ENCODE peak calls at places on chromosomes 11 and 22, in five cellular contexts. L is fibroblast of lung, T is tibial nerve, G is IMR-90, U is upper lobe of right lung. R is an unnamed sample.

GRCh38 chr22:46613606-46613997 is 6.6 kb upstream of the GRAMD4 start:
- DNase-seq in L (no peak), G (no peak), T (no peak), U (no peak), R (no peak)

GRCh38 chr11:41459602-41460405 is at the start of gene LRRC4C:
- DNase-seq in U (no peak), G (no peak), L (peak; percentile 25), T (no peak), R (no peak)

GRCh38 chr11:16917941-16918340 is 96.3 kb downstream of the PLEKHA7 start:
- DNase-seq in L (peak; percentile 55), T (no peak), U (no peak), G (no peak), R (no peak)

GRCh38 chr22:39723463-39723862 is 152.9 kb downstream of the CACNA1I start:
- DNase-seq in U (peak; percentile 46), T (no peak), G (no peak), L (no peak), R (no peak)

GRCh38 chr22:48301421-48301820 is 1526.3 kb downstream of the BRD1 start:
- DNase-seq in T (no peak), U (peak; percentile 92), G (no peak), L (no peak), R (no peak)

GRCh38 chr11:83681045-83681781 is 395.0 kb upstream of the CCDC90B start:
- DNase-seq in T (no peak), U (no peak), G (no peak), L (no peak), R (no peak)

GRCh38 chr11:127610787-127611186 is 610.2 kb upstream of the KIRREL3 start:
- DNase-seq in T (no peak), L (no peak), G (no peak), U (no peak), R (no peak)

GRCh38 chr11:12508151-12508740 is 130.9 kb downstream of the PARVA start:
- DNase-seq in T (peak; percentile 63), G (peak; percentile 75), U (no peak), L (peak; percentile 83), R (no peak)

GRCh38 chr11:75524576-75525432 is 937 bp downstream of the GDPD5 start:
- DNase-seq in L (peak; percentile 42), G (peak; percentile 34), U (no peak), T (no peak), R (no peak)

GRCh38 chr22:28497188-28497587 is 182.5 kb downstream of the TTC28 start:
- DNase-seq in G (peak; percentile 25), U (no peak), L (peak; percentile 23), T (no peak), R (no peak)

GRCh38 chr11:85040166-85040565 is 587.0 kb downstream of the DLG2 start:
- DNase-seq in U (no peak), L (peak; percentile 41), G (peak; percentile 40), T (no peak), R (no peak)

GRCh38 chr11:12577746-12578644 is 96.2 kb upstream of the TEAD1 start:
- DNase-seq in G (no peak), U (no peak), L (peak; percentile 36), T (no peak), R (no peak)

GRCh38 chr11:34413263-34413662 is 25.5 kb upstream of the CAT start:
- DNase-seq in L (no peak), T (no peak), G (no peak), U (no peak), R (no peak)

GRCh38 chr22:24189249-24190158 is 8.2 kb downstream of the SUSD2 start:
- DNase-seq in L (peak; percentile 38), U (peak; percentile 93), T (peak; percentile 84), G (peak; percentile 50), R (peak; percentile 37)

GRCh38 chr22:25749420-25750169 is 7.6 kb downstream of the MYO18B start:
- DNase-seq in L (peak; percentile 37), U (no peak), T (no peak), G (no peak), R (no peak)

GRCh38 chr22:27139935-27140493 is 482.6 kb downstream of the MIAT start:
- DNase-seq in T (no peak), U (no peak), G (peak; percentile 83), L (peak; percentile 90), R (no peak)

GRCh38 chr11:7874061-7874460 is 57.0 kb downstream of the OR10A6 start:
- DNase-seq in U (no peak), L (no peak), T (no peak), G (no peak), R (no peak)

GRCh38 chr11:22459053-22459452 is 120.9 kb downstream of the SLC17A6 start:
- DNase-seq in U (no peak), L (peak; percentile 86), T (no peak), G (peak; percentile 79), R (no peak)

GRCh38 chr11:71191201-71191600 is 61.2 kb downstream of the SHANK2 start:
- DNase-seq in U (peak; percentile 35), T (no peak), G (no peak), L (no peak), R (no peak)

GRCh38 chr22:22076937-22077703 is 94.5 kb upstream of the TOP3B start:
- DNase-seq in U (no peak), L (no peak), G (peak; percentile 26), T (no peak), R (no peak)

GRCh38 chr11:119612814-119613213 is 116.2 kb downstream of the NECTIN1 start:
- DNase-seq in U (no peak), T (no peak), G (no peak), L (no peak), R (no peak)

GRCh38 chr11:78190871-78191538 is 2.3 kb downstream of the USP35 start:
- DNase-seq in U (no peak), T (no peak), G (no peak), L (no peak), R (no peak)

GRCh38 chr22:46355369-46355995 is 20.0 kb downstream of the TRMU start:
- DNase-seq in L (peak; percentile 42), G (peak; percentile 40), U (peak; percentile 83), T (peak; percentile 74), R (peak; percentile 28)

GRCh38 chr11:2929880-2930704 is 872 bp upstream of the PHLDA2 start:
- DNase-seq in L (peak; percentile 53), U (peak; percentile 82), G (peak; percentile 61), T (no peak), R (no peak)

GRCh38 chr11:107493117-107493516 is 35.5 kb upstream of the CWF19L2 start:
- DNase-seq in U (no peak), T (no peak), G (peak; percentile 63), L (peak; percentile 73), R (no peak)

GRCh38 chr22:48475661-48476345 is 1351.9 kb downstream of the BRD1 start:
- DNase-seq in T (no peak), U (peak; percentile 45), G (no peak), L (no peak), R (no peak)

GRCh38 chr22:23215294-23216204 is 35.2 kb downstream of the BCR start:
- DNase-seq in L (peak; percentile 57), G (peak; percentile 64), T (no peak), U (no peak), R (no peak)

GRCh38 chr11:114109206-114110090 is 49.9 kb downstream of the ZBTB16 start:
- DNase-seq in G (no peak), U (no peak), T (no peak), L (no peak), R (no peak)

GRCh38 chr11:27427183-27427980 is 45.2 kb downstream of the LGR4 start:
- DNase-seq in U (no peak), G (peak; percentile 34), T (no peak), L (peak; percentile 78), R (no peak)

GRCh38 chr11:87462171-87462570 is 424.4 kb downstream of the TMEM135 start:
- DNase-seq in L (no peak), T (no peak), U (no peak), G (no peak), R (no peak)

GRCh38 chr11:58958500-58958899 is 19.2 kb downstream of the GLYATL1 start:
- DNase-seq in G (no peak), L (no peak), T (peak; percentile 23), U (no peak), R (no peak)

GRCh38 chr11:47408598-47409439 is 429 bp downstream of the SLC39A13 start:
- DNase-seq in G (peak; percentile 87), U (peak; percentile 71), T (no peak), L (peak; percentile 85), R (no peak)

GRCh38 chr22:40449676-40450035 is 79.3 kb downstream of the SGSM3 start:
- DNase-seq in U (no peak), T (no peak), G (peak; percentile 62), L (peak; percentile 77), R (no peak)

GRCh38 chr11:32231909-32232493 is 141.1 kb downstream of the RCN1 start:
- DNase-seq in U (no peak), L (peak; percentile 20), T (no peak), G (peak; percentile 14), R (no peak)

GRCh38 chr11:57514538-57515331 is 767 bp downstream of the SLC43A1 start:
- DNase-seq in G (peak; percentile 24), U (peak; percentile 82), T (peak; percentile 43), L (peak; percentile 29), R (peak; percentile 33)
- H3K27ac ChIP-seq in G (peak overlapping the region; percentile 63), U (peak overlapping the region; percentile 65), T (peak overlapping the region; percentile 83), L (peak overlapping the region; percentile 50), R (peak overlapping the region; percentile 17)

GRCh38 chr11:64306876-64307622 is 1.7 kb downstream of the ESRRA start:
- DNase-seq in T (no peak), U (peak; percentile 86), G (no peak), L (no peak), R (no peak)
- H3K27ac ChIP-seq in T (peak overlapping the region; percentile 92), U (peak overlapping the region; percentile 85), G (no peak overlapping the region), L (no peak overlapping the region), R (peak overlapping the region; percentile 69)

DNA sequence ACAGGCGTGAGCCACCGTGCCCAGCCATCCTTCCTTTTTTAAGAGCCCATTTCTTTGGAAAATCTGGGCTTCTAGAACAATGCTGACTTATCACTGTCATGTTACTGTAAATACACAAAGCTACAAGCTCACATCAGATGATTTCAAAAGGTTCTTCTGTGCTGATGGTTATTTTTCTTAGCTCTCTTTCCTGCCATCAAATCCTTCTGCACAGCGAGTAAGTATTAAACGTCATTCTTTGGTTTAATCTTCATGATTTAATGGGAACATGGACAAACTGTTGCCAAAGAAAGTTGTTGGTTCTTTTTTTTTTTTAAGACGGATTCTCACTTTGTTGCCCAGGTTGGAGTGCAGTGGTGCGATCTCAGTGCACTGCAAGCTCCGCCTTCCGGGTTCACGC is 43.3 kb upstream of the NUP50 start:
- DNase-seq in G (no peak), U (no peak), L (no peak), T (no peak), R (no peak)
- H3K27ac ChIP-seq in G (no peak overlapping the region), U (no peak overlapping the region), L (no peak overlapping the region), T (no peak overlapping the region), R (no peak overlapping the region)

DNA sequence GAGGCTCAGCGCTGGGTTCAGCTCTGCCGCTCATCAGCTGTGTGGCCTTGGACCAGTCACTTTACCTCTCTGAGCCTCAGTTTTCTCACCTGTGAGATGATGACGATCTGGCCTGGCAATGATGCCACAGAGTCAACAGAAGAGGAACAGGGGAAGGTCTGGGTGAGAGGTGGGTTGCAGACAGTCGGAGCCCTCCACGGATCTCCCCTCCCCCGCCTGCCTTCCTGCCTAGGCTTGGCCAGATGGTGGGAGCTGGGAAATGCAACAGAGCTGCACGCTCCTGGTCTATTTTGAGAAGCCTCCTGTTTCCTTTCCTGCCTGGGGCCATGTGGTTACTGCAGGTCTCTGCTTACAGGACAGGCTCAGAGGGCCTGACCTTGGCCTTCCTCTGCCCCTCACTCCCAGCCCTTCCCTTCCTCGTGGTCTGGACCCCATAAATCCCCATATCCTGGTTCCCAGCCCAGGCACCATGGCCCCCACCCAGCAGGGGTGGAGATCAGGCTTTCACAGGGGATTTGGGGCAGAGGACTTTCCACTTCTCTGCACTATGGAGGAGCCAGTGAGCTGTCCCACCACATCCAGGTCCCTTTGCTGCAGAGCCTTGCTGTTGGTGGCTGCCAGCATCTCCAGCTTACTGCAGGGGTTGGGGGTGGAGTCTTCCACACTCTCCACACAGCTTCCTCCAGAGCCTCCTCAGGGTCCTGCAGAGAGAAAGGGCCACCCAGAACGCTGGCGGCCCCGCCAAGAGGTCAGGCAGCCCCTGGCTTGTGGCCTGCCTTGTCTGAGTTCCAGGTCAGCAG is 46.9 kb downstream of the C11orf96 start:
- DNase-seq in L (no peak), G (no peak), U (no peak), T (peak; percentile 48), R (no peak)
- H3K27ac ChIP-seq in L (no peak overlapping the region), G (no peak overlapping the region), U (peak overlapping the region; percentile 47), T (peak overlapping the region; percentile 71), R (no peak overlapping the region)

R was measured in substantia nigra.